ENCODE peak calls at places on chromosomes 1 and 21, in six cellular contexts. F is thyroid gland, P is OCI-LY7, S is Calu3, I is cardiac muscle cell, X is mesothelial cell of epicardium. R is an unnamed sample.
A peak's percentile ranks its signal among the peaks of the same experiment; 100 is the strongest.

GRCh38 chr1:226982451-226983177 is 42.5 kb downstream of the COQ8A start:
- DNase-seq in P (no peak), F (no peak), I (no peak), S (no peak), X (no peak), R (no peak)

GRCh38 chr1:245245021-245245667 is 90.4 kb downstream of the KIF26B start:
- DNase-seq in P (no peak), S (peak; percentile 62), X (no peak), I (no peak), F (no peak), R (no peak)

GRCh38 chr21:38269567-38269917 is 12.8 kb downstream of the KCNJ15 start:
- DNase-seq in I (no peak), F (peak; percentile 34), X (no peak), S (no peak), P (no peak), R (no peak)

GRCh38 chr1:205456383-205456867 is 580 bp upstream of the BLACAT1 start:
- DNase-seq in I (no peak), P (no peak), X (no peak), S (peak; percentile 49), F (no peak), R (peak; percentile 32)

GRCh38 chr1:60265560-60266535 is 192.3 kb upstream of the C1orf87 start:
- DNase-seq in I (peak; percentile 50), P (no peak), X (no peak), F (no peak), S (no peak), R (no peak)

GRCh38 chr21:37659874-37660273 is 256.4 kb downstream of the KCNJ6 start:
- DNase-seq in F (no peak), I (no peak), X (no peak), P (no peak), S (no peak), R (no peak)

GRCh38 chr1:44405804-44406743 is 1.0 kb downstream of the RNF220 start:
- DNase-seq in I (no peak), S (peak; percentile 30), P (no peak), F (no peak), X (no peak), R (peak; percentile 14)

GRCh38 chr1:7884757-7885156 is 31.9 kb upstream of the UTS2 start:
- DNase-seq in P (no peak), X (no peak), I (no peak), S (no peak), F (no peak), R (no peak)

GRCh38 chr21:14080040-14080763 is 130.6 kb downstream of the LIPI start:
- DNase-seq in I (no peak), X (no peak), F (no peak), S (no peak), P (no peak), R (no peak)

GRCh38 chr1:156684227-156684782 is 7.1 kb upstream of the NES start:
- DNase-seq in F (no peak), I (peak; percentile 37), P (no peak), S (no peak), X (no peak), R (no peak)

GRCh38 chr1:223844962-223845809 is 561 bp downstream of the TP53BP2 start:
- DNase-seq in F (peak; percentile 62), X (peak; percentile 61), I (peak; percentile 76), P (peak; percentile 59), S (peak; percentile 60), R (no peak)

GRCh38 chr1:150807674-150808073 is 386 bp downstream of the CTSK start:
- DNase-seq in X (no peak), F (no peak), S (no peak), I (peak; percentile 25), P (no peak), R (no peak)

GRCh38 chr1:198197285-198197684 is 40.5 kb downstream of the NEK7 start:
- DNase-seq in S (no peak), F (no peak), I (no peak), P (no peak), X (no peak), R (no peak)

GRCh38 chr1:49318218-49318617 is 541.5 kb upstream of the BEND5 start:
- DNase-seq in X (no peak), F (no peak), P (no peak), S (no peak), I (no peak), R (no peak)

GRCh38 chr21:45427331-45428271 is 22.6 kb downstream of the COL18A1 start:
- DNase-seq in S (peak; percentile 78), P (no peak), X (no peak), I (peak; percentile 92), F (peak; percentile 58), R (no peak)

GRCh38 chr1:65308781-65309316 is 494 bp upstream of the DNAJC6 start:
- DNase-seq in F (no peak), S (no peak), P (no peak), I (no peak), X (no peak), R (no peak)

GRCh38 chr1:220487297-220487820 is 40.6 kb upstream of the MARK1 start:
- DNase-seq in X (no peak), I (peak; percentile 64), P (no peak), S (peak; percentile 77), F (no peak), R (no peak)

GRCh38 chr1:24744911-24745710 is at the start of gene CLIC4:
- DNase-seq in P (peak; percentile 99), F (peak; percentile 100), X (peak; percentile 100), I (peak; percentile 100), S (peak; percentile 99), R (peak; percentile 100)
- TF ChIP-seq CTCF in P (peak; percentile 31), F (no peak), X (no peak), I (peak; percentile 20), S (no peak), R (no peak)

GRCh38 chr1:34844252-34844634 is 15.3 kb downstream of the SMIM12 start:
- DNase-seq in X (no peak), F (no peak), P (no peak), S (no peak), I (no peak), R (no peak)
- TF ChIP-seq CTCF in X (no peak), F (no peak), P (no peak), S (no peak), I (no peak), R (no peak)

DNA sequence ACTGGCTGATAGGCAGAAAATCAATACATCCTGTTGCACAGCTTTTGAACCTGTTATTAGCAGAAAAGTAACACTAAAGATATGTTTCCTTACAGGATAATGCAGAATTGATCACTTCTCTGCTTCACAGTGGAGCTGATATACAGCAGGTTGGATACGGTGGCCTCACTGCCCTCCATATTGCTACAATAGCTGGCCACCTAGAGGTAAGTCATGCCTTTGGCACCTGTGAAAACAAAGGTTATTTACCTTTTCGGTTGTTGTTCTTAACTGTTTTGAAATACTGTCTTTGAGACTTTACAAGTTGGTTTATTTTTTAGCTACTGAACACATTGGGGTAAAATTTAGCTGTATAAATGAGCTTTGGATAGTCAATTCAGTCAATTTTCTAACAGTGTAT is 36.3 kb downstream of the TNNI3K start:
- DNase-seq in S (no peak), F (no peak), X (no peak), I (no peak), P (no peak), R (no peak)
- TF ChIP-seq CTCF in S (no peak), F (no peak), X (no peak), I (no peak), P (no peak), R (peak; percentile 51)

DNA sequence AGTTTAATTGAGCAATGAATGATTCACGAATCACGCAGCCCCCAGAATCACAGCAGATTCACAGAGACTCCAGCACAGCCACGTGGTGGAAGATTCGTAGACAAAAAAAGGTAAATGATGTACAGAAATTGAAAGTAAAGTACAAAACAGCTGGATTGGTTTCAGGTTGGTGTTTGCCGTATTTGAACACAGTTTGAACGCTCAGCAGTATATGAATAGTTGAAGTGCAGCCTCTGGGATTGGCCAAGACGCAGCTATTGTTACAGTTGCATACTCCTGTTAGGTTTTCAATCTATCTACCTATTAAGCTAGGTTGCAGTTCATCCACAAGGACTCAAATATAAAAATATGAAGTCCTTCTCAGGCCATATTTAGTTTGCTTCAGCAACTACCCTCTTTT is 3.1 kb upstream of the MRPL55 start:
- DNase-seq in F (no peak), I (no peak), P (no peak), X (no peak), S (no peak), R (no peak)
- TF ChIP-seq CTCF in F (no peak), I (no peak), P (no peak), X (no peak), S (no peak), R (no peak)

GRCh38 chr1:23357112-23357908 is 12.3 kb downstream of the ZNF436 start:
- DNase-seq in I (no peak), X (no peak), S (no peak), F (no peak), P (no peak), R (no peak)

GRCh38 chr1:23356451-23356850 is 12.4 kb upstream of the HNRNPR start:
- DNase-seq in S (no peak), I (no peak), X (no peak), P (no peak), F (no peak), R (no peak)

GRCh38 chr1:23362218-23362713 is 7.4 kb downstream of the ZNF436 start:
- DNase-seq in P (no peak), S (no peak), X (no peak), I (no peak), F (no peak), R (no peak)

GRCh38 chr1:23354260-23354659 is 10.2 kb upstream of the HNRNPR start:
- DNase-seq in I (no peak), S (no peak), X (no peak), F (no peak), P (peak; percentile 13), R (no peak)

GRCh38 chr1:23358310-23358709 is 11.3 kb downstream of the ZNF436 start:
- DNase-seq in I (no peak), F (no peak), X (no peak), S (no peak), P (no peak), R (no peak)
- TF ChIP-seq CTCF in I (no peak), F (no peak), X (no peak), S (no peak), P (no peak), R (no peak)

DNA sequence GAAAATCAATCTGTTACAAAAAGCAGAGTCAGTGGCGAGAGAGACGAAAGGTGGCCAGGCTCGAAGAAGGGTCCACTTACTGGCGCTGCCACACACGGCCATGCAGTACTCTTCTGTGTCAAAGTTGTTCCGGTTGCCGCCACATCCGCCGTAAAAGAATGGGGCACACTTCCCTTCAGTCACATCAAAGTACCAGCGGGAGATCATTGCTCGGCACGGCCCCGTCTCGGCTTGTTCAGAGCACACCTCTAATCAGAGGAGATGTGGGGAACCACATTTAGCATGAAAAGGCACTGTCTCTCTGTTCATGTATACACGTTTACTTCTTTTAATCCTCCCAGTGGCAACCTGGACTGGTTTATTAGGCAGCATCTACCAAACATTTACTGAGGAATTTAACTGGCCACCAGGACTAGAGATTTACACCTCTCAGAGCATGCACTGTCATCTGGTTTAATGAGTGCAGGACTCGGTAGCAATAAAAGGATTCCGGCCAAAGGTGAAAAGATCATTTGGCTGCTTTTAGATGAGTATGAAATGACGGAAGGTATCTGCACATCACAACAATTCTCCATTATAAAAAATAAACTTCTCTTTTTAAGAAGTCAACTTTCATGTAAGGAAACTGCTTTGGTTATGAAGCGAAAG is 170.5 kb downstream of the APP start:
- DNase-seq in X (no peak), F (no peak), P (no peak), I (no peak), S (no peak), R (no peak)
- TF ChIP-seq CTCF in X (no peak), F (no peak), P (no peak), I (no peak), S (no peak), R (no peak)